ENCODE peak calls at places on chromosomes 5 and 9, in ten cellular contexts. One of them, this sample, is unnamed.

GRCh38 chr5:101943784-101944183 is 352.3 kb downstream of the SLCO4C1 start:
- DNase-seq in fibroblast of the conjunctiva: no peak
- DNase-seq in fibroblast of mammary gland: no peak
- DNase-seq in heart right ventricle: no peak
- DNase-seq in HEK293T: no peak
- DNase-seq in activated CD4-positive, alpha-beta memory T cell treated with anti-CD3 and anti-CD28 coated beads, Interleukin-2, amount 10 ng/mL, durations not matched to agents 7 days and 5 days: no peak
- DNase-seq in activated T-helper 1 cell treated with Interleukin-2 at 50 U/mL for 16 hours: no peak
- DNase-seq in GM12865: peak; percentile 10
- DNase-seq in AG04450: no peak
- DNase-seq in AG20443: no peak
- DNase-seq in this sample: no peak

GRCh38 chr9:35070823-35071813 is 1.3 kb downstream of the VCP start:
- DNase-seq in fibroblast of the conjunctiva: no peak
- DNase-seq in fibroblast of mammary gland: peak; percentile 47
- DNase-seq in heart right ventricle: no peak
- DNase-seq in HEK293T: no peak
- DNase-seq in activated CD4-positive, alpha-beta memory T cell treated with anti-CD3 and anti-CD28 coated beads, Interleukin-2, amount 10 ng/mL, durations not matched to agents 7 days and 5 days: no peak
- DNase-seq in activated T-helper 1 cell treated with Interleukin-2 at 50 U/mL for 16 hours: no peak
- DNase-seq in GM12865: no peak
- DNase-seq in AG04450: no peak
- DNase-seq in AG20443: no peak
- DNase-seq in this sample: no peak

GRCh38 chr9:96020822-96021615 is 145.5 kb downstream of the ERCC6L2 start:
- DNase-seq in fibroblast of the conjunctiva: no peak
- DNase-seq in fibroblast of mammary gland: no peak
- DNase-seq in heart right ventricle: peak; percentile 46
- DNase-seq in HEK293T: no peak
- DNase-seq in activated CD4-positive, alpha-beta memory T cell treated with anti-CD3 and anti-CD28 coated beads, Interleukin-2, amount 10 ng/mL, durations not matched to agents 7 days and 5 days: peak; percentile 69
- DNase-seq in activated T-helper 1 cell treated with Interleukin-2 at 50 U/mL for 16 hours: no peak
- DNase-seq in GM12865: peak; percentile 23
- DNase-seq in AG04450: no peak
- DNase-seq in AG20443: peak; percentile 62
- DNase-seq in this sample: no peak

GRCh38 chr5:176590035-176590729 is 19.8 kb downstream of the GPRIN1 start:
- DNase-seq in fibroblast of the conjunctiva: no peak
- DNase-seq in fibroblast of mammary gland: no peak
- DNase-seq in heart right ventricle: no peak
- DNase-seq in HEK293T: no peak
- DNase-seq in activated CD4-positive, alpha-beta memory T cell treated with anti-CD3 and anti-CD28 coated beads, Interleukin-2, amount 10 ng/mL, durations not matched to agents 7 days and 5 days: no peak
- DNase-seq in activated T-helper 1 cell treated with Interleukin-2 at 50 U/mL for 16 hours: no peak
- DNase-seq in GM12865: no peak
- DNase-seq in AG04450: no peak
- DNase-seq in AG20443: no peak
- DNase-seq in this sample: no peak

GRCh38 chr9:13274901-13275641 is 4.4 kb downstream of the MPDZ start:
- DNase-seq in fibroblast of the conjunctiva: no peak
- DNase-seq in fibroblast of mammary gland: peak; percentile 63
- DNase-seq in heart right ventricle: no peak
- DNase-seq in HEK293T: no peak
- DNase-seq in activated CD4-positive, alpha-beta memory T cell treated with anti-CD3 and anti-CD28 coated beads, Interleukin-2, amount 10 ng/mL, durations not matched to agents 7 days and 5 days: no peak
- DNase-seq in activated T-helper 1 cell treated with Interleukin-2 at 50 U/mL for 16 hours: no peak
- DNase-seq in GM12865: no peak
- DNase-seq in AG04450: no peak
- DNase-seq in AG20443: peak; percentile 45
- DNase-seq in this sample: no peak

GRCh38 chr5:91403404-91403803 is 20.3 kb upstream of the ARRDC3 start:
- DNase-seq in fibroblast of the conjunctiva: no peak
- DNase-seq in fibroblast of mammary gland: peak; percentile 77
- DNase-seq in heart right ventricle: no peak
- DNase-seq in HEK293T: no peak
- DNase-seq in activated CD4-positive, alpha-beta memory T cell treated with anti-CD3 and anti-CD28 coated beads, Interleukin-2, amount 10 ng/mL, durations not matched to agents 7 days and 5 days: no peak
- DNase-seq in activated T-helper 1 cell treated with Interleukin-2 at 50 U/mL for 16 hours: no peak
- DNase-seq in GM12865: no peak
- DNase-seq in AG04450: peak; percentile 36
- DNase-seq in AG20443: peak; percentile 58
- DNase-seq in this sample: no peak

GRCh38 chr9:131025953-131026858 is 17.2 kb downstream of the LAMC3 start:
- DNase-seq in fibroblast of the conjunctiva: no peak
- DNase-seq in fibroblast of mammary gland: no peak
- DNase-seq in heart right ventricle: no peak
- DNase-seq in HEK293T: no peak
- DNase-seq in activated CD4-positive, alpha-beta memory T cell treated with anti-CD3 and anti-CD28 coated beads, Interleukin-2, amount 10 ng/mL, durations not matched to agents 7 days and 5 days: no peak
- DNase-seq in activated T-helper 1 cell treated with Interleukin-2 at 50 U/mL for 16 hours: no peak
- DNase-seq in GM12865: no peak
- DNase-seq in AG04450: no peak
- DNase-seq in AG20443: no peak
- DNase-seq in this sample: no peak

GRCh38 chr5:77400645-77401044 is 91.5 kb downstream of the WDR41 start:
- DNase-seq in fibroblast of the conjunctiva: no peak
- DNase-seq in fibroblast of mammary gland: peak; percentile 27
- DNase-seq in heart right ventricle: no peak
- DNase-seq in HEK293T: no peak
- DNase-seq in activated CD4-positive, alpha-beta memory T cell treated with anti-CD3 and anti-CD28 coated beads, Interleukin-2, amount 10 ng/mL, durations not matched to agents 7 days and 5 days: no peak
- DNase-seq in activated T-helper 1 cell treated with Interleukin-2 at 50 U/mL for 16 hours: no peak
- DNase-seq in GM12865: no peak
- DNase-seq in AG04450: no peak
- DNase-seq in AG20443: peak; percentile 64
- DNase-seq in this sample: no peak

GRCh38 chr9:89473762-89474469 is 24.0 kb downstream of the SEMA4D start:
- DNase-seq in fibroblast of the conjunctiva: peak; percentile 67
- DNase-seq in fibroblast of mammary gland: peak; percentile 43
- DNase-seq in heart right ventricle: no peak
- DNase-seq in HEK293T: no peak
- DNase-seq in activated CD4-positive, alpha-beta memory T cell treated with anti-CD3 and anti-CD28 coated beads, Interleukin-2, amount 10 ng/mL, durations not matched to agents 7 days and 5 days: no peak
- DNase-seq in activated T-helper 1 cell treated with Interleukin-2 at 50 U/mL for 16 hours: no peak
- DNase-seq in GM12865: no peak
- DNase-seq in AG04450: peak; percentile 80
- DNase-seq in AG20443: peak; percentile 61
- DNase-seq in this sample: no peak

GRCh38 chr9:114694146-114694545 is 12.2 kb upstream of the TEX48 start:
- DNase-seq in fibroblast of the conjunctiva: no peak
- DNase-seq in fibroblast of mammary gland: peak; percentile 29
- DNase-seq in heart right ventricle: no peak
- DNase-seq in HEK293T: no peak
- DNase-seq in activated CD4-positive, alpha-beta memory T cell treated with anti-CD3 and anti-CD28 coated beads, Interleukin-2, amount 10 ng/mL, durations not matched to agents 7 days and 5 days: no peak
- DNase-seq in activated T-helper 1 cell treated with Interleukin-2 at 50 U/mL for 16 hours: no peak
- DNase-seq in GM12865: no peak
- DNase-seq in AG04450: no peak
- DNase-seq in AG20443: peak; percentile 72
- DNase-seq in this sample: no peak

GRCh38 chr9:92140074-92140753 is 25.0 kb upstream of the SPTLC1 start:
- DNase-seq in fibroblast of the conjunctiva: peak; percentile 62
- DNase-seq in fibroblast of mammary gland: peak; percentile 71
- DNase-seq in heart right ventricle: peak; percentile 78
- DNase-seq in HEK293T: peak; percentile 82
- DNase-seq in activated CD4-positive, alpha-beta memory T cell treated with anti-CD3 and anti-CD28 coated beads, Interleukin-2, amount 10 ng/mL, durations not matched to agents 7 days and 5 days: peak; percentile 73
- DNase-seq in activated T-helper 1 cell treated with Interleukin-2 at 50 U/mL for 16 hours: peak; percentile 54
- DNase-seq in GM12865: peak; percentile 76
- DNase-seq in AG04450: no peak
- DNase-seq in AG20443: peak; percentile 76
- DNase-seq in this sample: peak; percentile 32

GRCh38 chr5:116652196-116652729 is 77.6 kb upstream of the SEMA6A start:
- DNase-seq in fibroblast of the conjunctiva: peak; percentile 3
- DNase-seq in fibroblast of mammary gland: peak; percentile 62
- DNase-seq in heart right ventricle: peak; percentile 32
- DNase-seq in HEK293T: peak; percentile 18
- DNase-seq in activated CD4-positive, alpha-beta memory T cell treated with anti-CD3 and anti-CD28 coated beads, Interleukin-2, amount 10 ng/mL, durations not matched to agents 7 days and 5 days: no peak
- DNase-seq in activated T-helper 1 cell treated with Interleukin-2 at 50 U/mL for 16 hours: no peak
- DNase-seq in GM12865: peak; percentile 85
- DNase-seq in AG04450: no peak
- DNase-seq in AG20443: peak; percentile 8
- DNase-seq in this sample: no peak

GRCh38 chr9:110126986-110127864 is 80.7 kb downstream of the C9orf152 start:
- DNase-seq in fibroblast of the conjunctiva: no peak
- DNase-seq in fibroblast of mammary gland: peak; percentile 64
- DNase-seq in heart right ventricle: peak; percentile 76
- DNase-seq in HEK293T: no peak
- DNase-seq in activated CD4-positive, alpha-beta memory T cell treated with anti-CD3 and anti-CD28 coated beads, Interleukin-2, amount 10 ng/mL, durations not matched to agents 7 days and 5 days: no peak
- DNase-seq in activated T-helper 1 cell treated with Interleukin-2 at 50 U/mL for 16 hours: no peak
- DNase-seq in GM12865: no peak
- DNase-seq in AG04450: no peak
- DNase-seq in AG20443: no peak
- DNase-seq in this sample: no peak

GRCh38 chr9:89234636-89235035 is 56.0 kb upstream of the SHC3 start:
- DNase-seq in fibroblast of the conjunctiva: no peak
- DNase-seq in fibroblast of mammary gland: peak; percentile 22
- DNase-seq in heart right ventricle: no peak
- DNase-seq in HEK293T: peak; percentile 49
- DNase-seq in activated CD4-positive, alpha-beta memory T cell treated with anti-CD3 and anti-CD28 coated beads, Interleukin-2, amount 10 ng/mL, durations not matched to agents 7 days and 5 days: peak; percentile 31
- DNase-seq in activated T-helper 1 cell treated with Interleukin-2 at 50 U/mL for 16 hours: no peak
- DNase-seq in GM12865: peak; percentile 71
- DNase-seq in AG04450: no peak
- DNase-seq in AG20443: no peak
- DNase-seq in this sample: no peak

GRCh38 chr5:168047669-168048111 is 243.8 kb upstream of the WWC1 start:
- DNase-seq in fibroblast of the conjunctiva: no peak
- DNase-seq in fibroblast of mammary gland: no peak
- DNase-seq in heart right ventricle: peak; percentile 65
- DNase-seq in HEK293T: no peak
- DNase-seq in activated CD4-positive, alpha-beta memory T cell treated with anti-CD3 and anti-CD28 coated beads, Interleukin-2, amount 10 ng/mL, durations not matched to agents 7 days and 5 days: no peak
- DNase-seq in activated T-helper 1 cell treated with Interleukin-2 at 50 U/mL for 16 hours: no peak
- DNase-seq in GM12865: no peak
- DNase-seq in AG04450: no peak
- DNase-seq in AG20443: no peak
- DNase-seq in this sample: peak; percentile 50

GRCh38 chr5:141493500-141494422 is 4.9 kb downstream of the PCDHGC5 start:
- DNase-seq in fibroblast of the conjunctiva: no peak
- DNase-seq in fibroblast of mammary gland: peak; percentile 59
- DNase-seq in heart right ventricle: no peak
- DNase-seq in HEK293T: no peak
- DNase-seq in activated CD4-positive, alpha-beta memory T cell treated with anti-CD3 and anti-CD28 coated beads, Interleukin-2, amount 10 ng/mL, durations not matched to agents 7 days and 5 days: no peak
- DNase-seq in activated T-helper 1 cell treated with Interleukin-2 at 50 U/mL for 16 hours: no peak
- DNase-seq in GM12865: no peak
- DNase-seq in AG04450: no peak
- DNase-seq in AG20443: peak; percentile 61
- DNase-seq in this sample: no peak

GRCh38 chr5:111962906-111963305 is 205.9 kb upstream of the NREP start:
- DNase-seq in fibroblast of the conjunctiva: no peak
- DNase-seq in fibroblast of mammary gland: no peak
- DNase-seq in heart right ventricle: no peak
- DNase-seq in HEK293T: no peak
- DNase-seq in activated CD4-positive, alpha-beta memory T cell treated with anti-CD3 and anti-CD28 coated beads, Interleukin-2, amount 10 ng/mL, durations not matched to agents 7 days and 5 days: no peak
- DNase-seq in activated T-helper 1 cell treated with Interleukin-2 at 50 U/mL for 16 hours: no peak
- DNase-seq in GM12865: no peak
- DNase-seq in AG04450: no peak
- DNase-seq in AG20443: no peak
- DNase-seq in this sample: no peak

GRCh38 chr5:170254056-170254455 is 21.3 kb downstream of the C5orf58 start:
- DNase-seq in fibroblast of the conjunctiva: no peak
- DNase-seq in fibroblast of mammary gland: peak; percentile 33
- DNase-seq in heart right ventricle: no peak
- DNase-seq in HEK293T: no peak
- DNase-seq in activated CD4-positive, alpha-beta memory T cell treated with anti-CD3 and anti-CD28 coated beads, Interleukin-2, amount 10 ng/mL, durations not matched to agents 7 days and 5 days: peak; percentile 76
- DNase-seq in activated T-helper 1 cell treated with Interleukin-2 at 50 U/mL for 16 hours: peak; percentile 59
- DNase-seq in GM12865: peak; percentile 79
- DNase-seq in AG04450: no peak
- DNase-seq in AG20443: no peak
- DNase-seq in this sample: no peak

GRCh38 chr5:60841361-60841760 is 2.7 kb downstream of the ELOVL7 start:
- DNase-seq in fibroblast of the conjunctiva: no peak
- DNase-seq in fibroblast of mammary gland: no peak
- DNase-seq in heart right ventricle: no peak
- DNase-seq in HEK293T: no peak
- DNase-seq in activated CD4-positive, alpha-beta memory T cell treated with anti-CD3 and anti-CD28 coated beads, Interleukin-2, amount 10 ng/mL, durations not matched to agents 7 days and 5 days: no peak
- DNase-seq in activated T-helper 1 cell treated with Interleukin-2 at 50 U/mL for 16 hours: no peak
- DNase-seq in GM12865: no peak
- DNase-seq in AG04450: no peak
- DNase-seq in AG20443: no peak
- DNase-seq in this sample: no peak

GRCh38 chr5:181127907-181128626 is 2.9 kb downstream of the OR2V1 start:
- DNase-seq in fibroblast of the conjunctiva: no peak
- DNase-seq in fibroblast of mammary gland: no peak
- DNase-seq in heart right ventricle: no peak
- DNase-seq in HEK293T: no peak
- DNase-seq in activated CD4-positive, alpha-beta memory T cell treated with anti-CD3 and anti-CD28 coated beads, Interleukin-2, amount 10 ng/mL, durations not matched to agents 7 days and 5 days: no peak
- DNase-seq in activated T-helper 1 cell treated with Interleukin-2 at 50 U/mL for 16 hours: no peak
- DNase-seq in GM12865: no peak
- DNase-seq in AG04450: no peak
- DNase-seq in AG20443: no peak
- DNase-seq in this sample: no peak

GRCh38 chr9:111527347-111527746 is 2.4 kb downstream of the ZNF483 start:
- DNase-seq in fibroblast of the conjunctiva: no peak
- DNase-seq in fibroblast of mammary gland: no peak
- DNase-seq in heart right ventricle: no peak
- DNase-seq in HEK293T: no peak
- DNase-seq in activated CD4-positive, alpha-beta memory T cell treated with anti-CD3 and anti-CD28 coated beads, Interleukin-2, amount 10 ng/mL, durations not matched to agents 7 days and 5 days: peak; percentile 20
- DNase-seq in activated T-helper 1 cell treated with Interleukin-2 at 50 U/mL for 16 hours: no peak
- DNase-seq in GM12865: peak; percentile 5
- DNase-seq in AG04450: no peak
- DNase-seq in AG20443: no peak
- DNase-seq in this sample: no peak

GRCh38 chr9:18761742-18762141 is 271.3 kb downstream of the SAXO1 start:
- DNase-seq in fibroblast of the conjunctiva: no peak
- DNase-seq in fibroblast of mammary gland: no peak
- DNase-seq in heart right ventricle: no peak
- DNase-seq in HEK293T: no peak
- DNase-seq in activated CD4-positive, alpha-beta memory T cell treated with anti-CD3 and anti-CD28 coated beads, Interleukin-2, amount 10 ng/mL, durations not matched to agents 7 days and 5 days: no peak
- DNase-seq in activated T-helper 1 cell treated with Interleukin-2 at 50 U/mL for 16 hours: no peak
- DNase-seq in GM12865: no peak
- DNase-seq in AG04450: no peak
- DNase-seq in AG20443: no peak
- DNase-seq in this sample: no peak

GRCh38 chr9:112194969-112195431 is 19.9 kb upstream of the SUSD1 start:
- DNase-seq in fibroblast of the conjunctiva: peak; percentile 17
- DNase-seq in fibroblast of mammary gland: peak; percentile 18
- DNase-seq in heart right ventricle: no peak
- DNase-seq in HEK293T: no peak
- DNase-seq in activated CD4-positive, alpha-beta memory T cell treated with anti-CD3 and anti-CD28 coated beads, Interleukin-2, amount 10 ng/mL, durations not matched to agents 7 days and 5 days: no peak
- DNase-seq in activated T-helper 1 cell treated with Interleukin-2 at 50 U/mL for 16 hours: no peak
- DNase-seq in GM12865: no peak
- DNase-seq in AG04450: peak; percentile 23
- DNase-seq in AG20443: no peak
- DNase-seq in this sample: no peak

GRCh38 chr5:155651-156410 is 35.5 kb upstream of the LRRC14B start:
- DNase-seq in fibroblast of the conjunctiva: no peak
- DNase-seq in fibroblast of mammary gland: no peak
- DNase-seq in heart right ventricle: no peak
- DNase-seq in HEK293T: no peak
- DNase-seq in activated CD4-positive, alpha-beta memory T cell treated with anti-CD3 and anti-CD28 coated beads, Interleukin-2, amount 10 ng/mL, durations not matched to agents 7 days and 5 days: no peak
- DNase-seq in activated T-helper 1 cell treated with Interleukin-2 at 50 U/mL for 16 hours: no peak
- DNase-seq in GM12865: no peak
- DNase-seq in AG04450: no peak
- DNase-seq in AG20443: no peak
- DNase-seq in this sample: no peak

GRCh38 chr9:127204771-127205470 is 59.7 kb upstream of the GARNL3 start:
- DNase-seq in fibroblast of the conjunctiva: no peak
- DNase-seq in fibroblast of mammary gland: peak; percentile 45
- DNase-seq in heart right ventricle: no peak
- DNase-seq in HEK293T: peak; percentile 41
- DNase-seq in activated CD4-positive, alpha-beta memory T cell treated with anti-CD3 and anti-CD28 coated beads, Interleukin-2, amount 10 ng/mL, durations not matched to agents 7 days and 5 days: no peak
- DNase-seq in activated T-helper 1 cell treated with Interleukin-2 at 50 U/mL for 16 hours: no peak
- DNase-seq in GM12865: no peak
- DNase-seq in AG04450: no peak
- DNase-seq in AG20443: peak; percentile 57
- DNase-seq in this sample: peak; percentile 71

This sample was measured in NCI-H1694 treated with DMSO at 0.1 percent for 48 hours.